ENCODE peak calls at places on chromosomes 13 and 19, in five cellular contexts. I, B, Z, S and V are unnamed samples.

GRCh38 chr13:83048419-83048818 is 833.9 kb downstream of the SLITRK1 start:
- DNase-seq in I (no peak), B (peak; percentile 11), Z (no peak), S (no peak), V (no peak)

GRCh38 chr19:17830567-17831418 is 9.5 kb upstream of the INSL3 start:
- DNase-seq in I (no peak), B (peak; percentile 83), Z (no peak), S (peak; percentile 84), V (peak; percentile 99)

GRCh38 chr19:15260939-15261338 is 28.7 kb upstream of the EPHX3 start:
- DNase-seq in I (no peak), B (peak; percentile 30), Z (no peak), S (no peak), V (no peak)

GRCh38 chr19:55344444-55344843 is 4.8 kb downstream of the KMT5C start:
- DNase-seq in I (no peak), B (peak; percentile 53), Z (peak; percentile 85), S (no peak), V (no peak)

GRCh38 chr19:46442808-46443450 is 14.2 kb upstream of the PNMA8C start:
- DNase-seq in I (no peak), B (peak; percentile 83), Z (no peak), S (no peak), V (peak; percentile 73)

GRCh38 chr19:46202872-46203860 is 26.4 kb upstream of the IGFL1 start:
- DNase-seq in I (no peak), B (no peak), Z (no peak), S (no peak), V (no peak)

GRCh38 chr13:45361596-45362206 is 20.7 kb upstream of the TPT1 start:
- DNase-seq in I (no peak), B (peak; percentile 81), Z (no peak), S (no peak), V (peak; percentile 87)

GRCh38 chr19:34313188-34313587 is 51.8 kb upstream of the GPI start:
- DNase-seq in I (no peak), B (peak; percentile 59), Z (no peak), S (no peak), V (peak; percentile 67)

GRCh38 chr13:104580931-104581330 is 1514.7 kb upstream of the SLC10A2 start:
- DNase-seq in I (no peak), B (no peak), Z (no peak), S (no peak), V (no peak)

GRCh38 chr13:51585696-51586095 is 1.4 kb downstream of the WDFY2 start:
- DNase-seq in I (no peak), B (peak; percentile 47), Z (peak; percentile 8), S (peak; percentile 28), V (no peak)

GRCh38 chr13:105763851-105764250 is 771.6 kb downstream of the EFNB2 start:
- DNase-seq in I (no peak), B (peak; percentile 5), Z (no peak), S (no peak), V (no peak)

GRCh38 chr19:35716735-35716984 is 1.1 kb upstream of the KMT2B start:
- DNase-seq in I (no peak), B (no peak), Z (peak; percentile 64), S (no peak), V (no peak)

GRCh38 chr13:75839418-75839817 is 203.3 kb downstream of the LMO7 start:
- DNase-seq in I (no peak), B (no peak), Z (no peak), S (no peak), V (no peak)

GRCh38 chr13:26213982-26214381 is 8.1 kb downstream of the RNF6 start:
- DNase-seq in I (no peak), B (no peak), Z (no peak), S (no peak), V (no peak)

GRCh38 chr13:112978561-112979405 is 9.8 kb downstream of the MCF2L start:
- DNase-seq in I (no peak), B (no peak), Z (no peak), S (no peak), V (no peak)

GRCh38 chr19:28294395-28294794 is 918.6 kb downstream of the UQCRFS1 start:
- DNase-seq in I (no peak), B (peak; percentile 74), Z (no peak), S (no peak), V (no peak)

GRCh38 chr19:14114854-14115253 is 2.7 kb downstream of the PRKACA start:
- DNase-seq in I (peak; percentile 48), B (peak; percentile 57), Z (no peak), S (peak; percentile 70), V (no peak)

GRCh38 chr19:38900220-38900629 is 456 bp downstream of the NFKBIB start:
- DNase-seq in I (no peak), B (no peak), Z (no peak), S (no peak), V (peak; percentile 64)

GRCh38 chr13:83880275-83881027 is 1.8 kb downstream of the SLITRK1 start:
- DNase-seq in I (no peak), B (no peak), Z (no peak), S (no peak), V (no peak)

GRCh38 chr19:4717191-4717965 is 6.3 kb downstream of the DPP9 start:
- DNase-seq in I (no peak), B (peak; percentile 8), Z (peak; percentile 32), S (no peak), V (peak; percentile 95)

GRCh38 chr19:2923510-2923909 is 21.3 kb downstream of the ZNF77 start:
- DNase-seq in I (no peak), B (peak; percentile 90), Z (peak; percentile 51), S (no peak), V (peak; percentile 50)

GRCh38 chr19:13476071-13476470 is 30.2 kb downstream of the CACNA1A start:
- DNase-seq in I (no peak), B (no peak), Z (no peak), S (no peak), V (no peak)

GRCh38 chr19:50493171-50493570 is 16.5 kb upstream of the GARIN5A start:
- DNase-seq in I (no peak), B (no peak), Z (no peak), S (no peak), V (no peak)

GRCh38 chr13:110107568-110108347 is 199.2 kb downstream of the COL4A1 start:
- DNase-seq in I (no peak), B (no peak), Z (no peak), S (no peak), V (no peak)